ENCODE peak calls at places on chromosomes 4 and X, in five cellular contexts. One of them, this sample, is unnamed.

GRCh38 chr4:39978904-39979303 is 1.2 kb upstream of the PDS5A start:
- DNase-seq in NCI-H526: no peak
- DNase-seq in pulmonary artery endothelial cell: no peak
- DNase-seq in AG04450: no peak
- DNase-seq in GM03348: no peak
- DNase-seq in this sample: no peak

GRCh38 chr4:28469886-28470285 is 1609.2 kb downstream of the STIM2 start:
- DNase-seq in NCI-H526: no peak
- DNase-seq in pulmonary artery endothelial cell: no peak
- DNase-seq in AG04450: no peak
- DNase-seq in GM03348: peak; percentile 5
- DNase-seq in this sample: no peak

GRCh38 chr4:40197879-40198689 is 1.3 kb downstream of the RHOH start:
- DNase-seq in NCI-H526: no peak
- DNase-seq in pulmonary artery endothelial cell: no peak
- DNase-seq in AG04450: no peak
- DNase-seq in GM03348: no peak
- DNase-seq in this sample: no peak

GRCh38 chrX:49761481-49761880 is 65.7 kb upstream of the PAGE1 start:
- DNase-seq in NCI-H526: peak; percentile 4
- DNase-seq in pulmonary artery endothelial cell: no peak
- DNase-seq in AG04450: no peak
- DNase-seq in GM03348: peak; percentile 25
- DNase-seq in this sample: peak; percentile 15

GRCh38 chr4:158051401-158052235 is 121.2 kb downstream of the GASK1B start:
- DNase-seq in NCI-H526: no peak
- DNase-seq in pulmonary artery endothelial cell: no peak
- DNase-seq in AG04450: peak; percentile 63
- DNase-seq in GM03348: peak; percentile 81
- DNase-seq in this sample: no peak

GRCh38 chr4:2300431-2300861 is 38.5 kb upstream of the MXD4 start:
- DNase-seq in NCI-H526: no peak
- DNase-seq in pulmonary artery endothelial cell: no peak
- DNase-seq in AG04450: no peak
- DNase-seq in GM03348: no peak
- DNase-seq in this sample: no peak

GRCh38 chrX:10797493-10797892 is 177.1 kb upstream of the MID1 start:
- DNase-seq in NCI-H526: no peak
- DNase-seq in pulmonary artery endothelial cell: no peak
- DNase-seq in AG04450: peak; percentile 8
- DNase-seq in GM03348: no peak
- DNase-seq in this sample: no peak

GRCh38 chr4:24850669-24851068 is 55.3 kb downstream of the SOD3 start:
- DNase-seq in NCI-H526: no peak
- DNase-seq in pulmonary artery endothelial cell: peak; percentile 53
- DNase-seq in AG04450: peak; percentile 75
- DNase-seq in GM03348: peak; percentile 85
- DNase-seq in this sample: peak; percentile 80

GRCh38 chr4:125390126-125390525 is 75.4 kb downstream of the FAT4 start:
- DNase-seq in NCI-H526: no peak
- DNase-seq in pulmonary artery endothelial cell: no peak
- DNase-seq in AG04450: peak; percentile 41
- DNase-seq in GM03348: peak; percentile 49
- DNase-seq in this sample: peak; percentile 54

GRCh38 chr4:55359397-55359916 is 13.4 kb downstream of the SRD5A3 start:
- DNase-seq in NCI-H526: no peak
- DNase-seq in pulmonary artery endothelial cell: no peak
- DNase-seq in AG04450: no peak
- DNase-seq in GM03348: peak; percentile 60
- DNase-seq in this sample: no peak

GRCh38 chr4:150224896-150225591 is 146.8 kb downstream of the DCLK2 start:
- DNase-seq in NCI-H526: no peak
- DNase-seq in pulmonary artery endothelial cell: no peak
- DNase-seq in AG04450: peak; percentile 92
- DNase-seq in GM03348: peak; percentile 69
- DNase-seq in this sample: peak; percentile 41

GRCh38 chrX:11953615-11954014 is 184.7 kb upstream of the FRMPD4 start:
- DNase-seq in NCI-H526: no peak
- DNase-seq in pulmonary artery endothelial cell: peak; percentile 33
- DNase-seq in AG04450: peak; percentile 23
- DNase-seq in GM03348: peak; percentile 53
- DNase-seq in this sample: no peak

GRCh38 chrX:32448945-32449344 is 762.4 kb downstream of the DMD start:
- DNase-seq in NCI-H526: no peak
- DNase-seq in pulmonary artery endothelial cell: no peak
- DNase-seq in AG04450: no peak
- DNase-seq in GM03348: no peak
- DNase-seq in this sample: no peak

GRCh38 chrX:118552501-118552900 is 56.9 kb downstream of the DOCK11 start:
- DNase-seq in NCI-H526: no peak
- DNase-seq in pulmonary artery endothelial cell: no peak
- DNase-seq in AG04450: no peak
- DNase-seq in GM03348: peak; percentile 29
- DNase-seq in this sample: no peak

GRCh38 chr4:104591505-104591904 is 96.8 kb upstream of the CXXC4 start:
- DNase-seq in NCI-H526: peak; percentile 4
- DNase-seq in pulmonary artery endothelial cell: no peak
- DNase-seq in AG04450: no peak
- DNase-seq in GM03348: no peak
- DNase-seq in this sample: no peak

GRCh38 chr4:105274504-105274903 is 127.8 kb downstream of the TET2 start:
- DNase-seq in NCI-H526: no peak
- DNase-seq in pulmonary artery endothelial cell: no peak
- DNase-seq in AG04450: no peak
- DNase-seq in GM03348: no peak
- DNase-seq in this sample: no peak

GRCh38 chr4:168580228-168580627 is 83.4 kb downstream of the PALLD start:
- DNase-seq in NCI-H526: no peak
- DNase-seq in pulmonary artery endothelial cell: no peak
- DNase-seq in AG04450: no peak
- DNase-seq in GM03348: no peak
- DNase-seq in this sample: no peak

GRCh38 chr4:153529646-153530045 is 63.5 kb downstream of the TMEM131L start:
- DNase-seq in NCI-H526: no peak
- DNase-seq in pulmonary artery endothelial cell: no peak
- DNase-seq in AG04450: no peak
- DNase-seq in GM03348: no peak
- DNase-seq in this sample: no peak

GRCh38 chr4:88008133-88008621 is 742 bp downstream of the PKD2 start:
- DNase-seq in NCI-H526: peak; percentile 71
- DNase-seq in pulmonary artery endothelial cell: no peak
- DNase-seq in AG04450: no peak
- DNase-seq in GM03348: peak; percentile 62
- DNase-seq in this sample: peak; percentile 58

GRCh38 chrX:134469481-134469880 is 9.5 kb downstream of the HPRT1 start:
- DNase-seq in NCI-H526: no peak
- DNase-seq in pulmonary artery endothelial cell: no peak
- DNase-seq in AG04450: peak; percentile 10
- DNase-seq in GM03348: peak; percentile 41
- DNase-seq in this sample: peak; percentile 43

GRCh38 chr4:168917150-168917779 is 92.8 kb downstream of the CBR4 start:
- DNase-seq in NCI-H526: peak; percentile 63
- DNase-seq in pulmonary artery endothelial cell: no peak
- DNase-seq in AG04450: no peak
- DNase-seq in GM03348: peak; percentile 67
- DNase-seq in this sample: peak; percentile 63

GRCh38 chr4:165355900-165356300 is 22.9 kb upstream of the CPE start:
- DNase-seq in NCI-H526: peak; percentile 64
- DNase-seq in pulmonary artery endothelial cell: no peak
- DNase-seq in AG04450: no peak
- DNase-seq in GM03348: peak; percentile 23
- DNase-seq in this sample: peak; percentile 24

GRCh38 chr4:86033171-86033570 is 326.7 kb downstream of the MAPK10 start:
- DNase-seq in NCI-H526: no peak
- DNase-seq in pulmonary artery endothelial cell: peak; percentile 30
- DNase-seq in AG04450: no peak
- DNase-seq in GM03348: peak; percentile 55
- DNase-seq in this sample: peak; percentile 56

GRCh38 chr4:139299536-139299935 is 1.8 kb upstream of the NAA15 start:
- DNase-seq in NCI-H526: no peak
- DNase-seq in pulmonary artery endothelial cell: no peak
- DNase-seq in AG04450: no peak
- DNase-seq in GM03348: no peak
- DNase-seq in this sample: no peak

GRCh38 chr4:160276785-160277325 is 1174.0 kb downstream of the RAPGEF2 start:
- DNase-seq in NCI-H526: no peak
- DNase-seq in pulmonary artery endothelial cell: no peak
- DNase-seq in AG04450: no peak
- DNase-seq in GM03348: no peak
- DNase-seq in this sample: no peak

GRCh38 chr4:183402771-183403170 is 41.7 kb upstream of the CDKN2AIP start:
- DNase-seq in NCI-H526: no peak
- DNase-seq in pulmonary artery endothelial cell: no peak
- DNase-seq in AG04450: no peak
- DNase-seq in GM03348: no peak
- DNase-seq in this sample: no peak